ENCODE peak calls at places on chromosomes 7 and 10, in seven cellular contexts. A, P, M, X, C, K and F are unnamed samples.

GRCh38 chr10:97673736-97674525 is 13.1 kb downstream of the AVPI1 start:
- DNase-seq in A (no peak), P (no peak), M (no peak), X (no peak), C (no peak), K (no peak), F (no peak)

GRCh38 chr7:94562525-94562924 is 52.9 kb downstream of the CASD1 start:
- DNase-seq in A (no peak), P (no peak), M (no peak), X (no peak), C (no peak), K (no peak), F (no peak)

GRCh38 chr10:12500406-12501303 is 151.3 kb downstream of the CAMK1D start:
- DNase-seq in A (peak; percentile 32), P (peak; percentile 3), M (no peak), X (no peak), C (peak; percentile 15), K (no peak), F (no peak)

GRCh38 chr7:149559711-149560110 is 62.1 kb upstream of the ZNF746 start:
- DNase-seq in A (no peak), P (no peak), M (no peak), X (no peak), C (no peak), K (no peak), F (no peak)

GRCh38 chr10:72075184-72076115 is 12.9 kb downstream of the SPOCK2 start:
- DNase-seq in A (no peak), P (no peak), M (no peak), X (no peak), C (no peak), K (no peak), F (no peak)

GRCh38 chr7:48102530-48102929 is 13.5 kb downstream of the UPP1 start:
- DNase-seq in A (no peak), P (no peak), M (no peak), X (no peak), C (no peak), K (no peak), F (no peak)

GRCh38 chr10:60003709-60004191 is 97.4 kb upstream of the CCDC6 start:
- DNase-seq in A (no peak), P (no peak), M (no peak), X (no peak), C (no peak), K (no peak), F (no peak)

GRCh38 chr7:35555934-35556333 is 139.0 kb downstream of the HERPUD2 start:
- DNase-seq in A (no peak), P (no peak), M (no peak), X (no peak), C (no peak), K (no peak), F (no peak)

GRCh38 chr7:50281680-50282445 is 22.7 kb upstream of the IKZF1 start:
- DNase-seq in A (peak; percentile 42), P (no peak), M (no peak), X (peak; percentile 77), C (no peak), K (peak; percentile 32), F (no peak)

GRCh38 chr10:32149257-32149955 is 93.2 kb upstream of the KIF5B start:
- DNase-seq in A (no peak), P (no peak), M (no peak), X (no peak), C (peak; percentile 68), K (peak; percentile 84), F (peak; percentile 92)

GRCh38 chr10:75395171-75395954 is 6.2 kb downstream of the ZNF503 start:
- DNase-seq in A (peak; percentile 72), P (no peak), M (peak; percentile 65), X (no peak), C (peak; percentile 56), K (peak; percentile 27), F (peak; percentile 46)

GRCh38 chr10:34022195-34022594 is 687.7 kb upstream of the NRP1 start:
- DNase-seq in A (no peak), P (no peak), M (no peak), X (no peak), C (no peak), K (no peak), F (peak; percentile 15)

GRCh38 chr10:34028936-34029335 is 694.5 kb upstream of the NRP1 start:
- DNase-seq in A (no peak), P (no peak), M (no peak), X (no peak), C (no peak), K (no peak), F (no peak)

GRCh38 chr10:34029455-34029854 is 695.0 kb upstream of the NRP1 start:
- DNase-seq in A (no peak), P (no peak), M (no peak), X (no peak), C (no peak), K (no peak), F (no peak)

GRCh38 chr10:34024708-34025425 is 690.4 kb upstream of the NRP1 start:
- DNase-seq in A (no peak), P (no peak), M (no peak), X (no peak), C (no peak), K (peak; percentile 32), F (no peak)
- TF ChIP-seq CTCF in A (no peak), P (no peak), M (no peak), X (no peak), C (no peak), K (no peak), F (no peak)

DNA sequence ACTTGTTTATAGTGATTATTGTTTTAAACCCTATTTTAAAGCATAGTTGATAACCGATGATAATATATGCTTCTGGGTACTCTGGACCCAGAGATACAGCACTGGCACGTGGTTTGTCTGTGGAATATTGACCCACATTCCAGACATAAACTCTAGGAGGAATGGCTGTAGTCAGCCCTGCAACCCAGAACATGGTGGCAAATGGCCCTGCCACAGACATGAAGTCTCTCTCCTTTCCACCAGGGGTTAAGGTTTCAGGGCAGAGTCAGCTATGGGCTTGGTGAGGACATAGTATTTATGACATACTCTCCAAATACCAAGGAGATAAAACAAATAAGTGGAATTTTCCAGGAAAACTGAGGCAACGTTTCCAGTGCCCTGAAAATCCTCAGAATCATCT is 83.6 kb downstream of the NAMPT start:
- DNase-seq in A (no peak), P (no peak), M (no peak), X (no peak), C (no peak), K (no peak), F (no peak)
- H3K27ac ChIP-seq in A (no peak overlapping the region), P (no peak overlapping the region), M (no peak overlapping the region), X (no peak overlapping the region), C (no peak overlapping the region), K (peak overlapping the region; percentile 41), F (no peak overlapping the region)

GRCh38 chr10:132453470-132453861 is 56.5 kb downstream of the PWWP2B start:
- DNase-seq in A (no peak), P (no peak), M (no peak), X (no peak), C (no peak), K (no peak), F (no peak)
- H3K4me3 ChIP-seq in A (peak overlapping the region; percentile 5), P (peak overlapping the region; percentile 32), M (peak overlapping the region; percentile 5), X (peak overlapping the region; percentile 31), C (peak overlapping the region; percentile 15), K (no peak overlapping the region), F (peak overlapping the region; percentile 39)

GRCh38 chr7:22586806-22587180 is 86.8 kb upstream of the STEAP1B start:
- DNase-seq in A (no peak), P (no peak), M (no peak), X (no peak), C (no peak), K (no peak), F (no peak)
- TF ChIP-seq CTCF in A (no peak), P (no peak), M (peak; percentile 36), X (peak; percentile 42), C (peak; percentile 37), K (peak; percentile 24), F (peak; percentile 18)